ENCODE peak calls at places on chromosomes 12 and 14, in five cellular contexts. A is RWPE1, T is dorsolateral prefrontal cortex, R is transverse colon, M is GM12878. I is an unnamed sample.

GRCh38 chr14:50647753-50648152 is 20.4 kb downstream of the SAV1 start:
- DNase-seq in M (no peak), T (no peak), R (no peak), A (no peak), I (no peak)

GRCh38 chr14:95515080-95515489 is 1.4 kb downstream of the SYNE3 start:
- DNase-seq in T (no peak), A (no peak), R (no peak), M (no peak), I (no peak)

GRCh38 chr12:116179384-116179783 is 98.1 kb downstream of the MED13L start:
- DNase-seq in R (no peak), M (no peak), A (no peak), T (no peak), I (no peak)

GRCh38 chr12:15899282-15899870 is 11.8 kb upstream of the DERA start:
- DNase-seq in A (peak), T (no peak), R (no peak), M (no peak), I (no peak)

GRCh38 chr12:32502693-32503510 is 103.5 kb downstream of the FGD4 start:
- DNase-seq in M (no peak), T (no peak), R (no peak), A (no peak), I (no peak)

GRCh38 chr14:66206554-66206953 is 279.6 kb upstream of the CCDC196 start:
- DNase-seq in T (no peak), R (no peak), M (no peak), A (no peak), I (no peak)

GRCh38 chr14:74468513-74468912 is 24.6 kb downstream of the NPC2 start:
- DNase-seq in T (no peak), M (no peak), A (no peak), R (no peak), I (no peak)

GRCh38 chr12:55830601-55831406 is 1.4 kb upstream of the DNAJC14 start:
- DNase-seq in T (peak), M (no peak), A (peak), R (peak), I (peak)

GRCh38 chr12:96878704-96879103 is 28.4 kb upstream of the NEDD1 start:
- DNase-seq in R (no peak), T (no peak), A (no peak), M (no peak), I (no peak)

GRCh38 chr12:130031571-130032189 is 127.9 kb upstream of the TMEM132D start:
- DNase-seq in A (peak), T (no peak), M (no peak), R (peak), I (no peak)

GRCh38 chr12:17511369-17511768 is 578.6 kb downstream of the RERGL start:
- DNase-seq in A (peak), R (no peak), M (no peak), T (no peak), I (no peak)

GRCh38 chr14:20613094-20614037 is 22.2 kb upstream of the RNASE12 start:
- DNase-seq in R (peak), T (peak), A (peak), M (peak), I (no peak)

GRCh38 chr12:123532808-123533649 is 490 bp downstream of the RILPL1 start:
- DNase-seq in A (no peak), T (no peak), R (peak), M (no peak), I (no peak)

GRCh38 chr12:112837629-112838191 is 46.2 kb downstream of the RPH3A start:
- DNase-seq in R (no peak), T (no peak), A (peak), M (no peak), I (no peak)

GRCh38 chr12:50257226-50258166 is 25.8 kb downstream of the LIMA1 start:
- DNase-seq in A (no peak), R (no peak), M (no peak), T (no peak), I (no peak)

GRCh38 chr12:129844662-129845061 is 59.2 kb downstream of the TMEM132D start:
- DNase-seq in M (no peak), R (no peak), T (no peak), A (no peak), I (no peak)

GRCh38 chr12:5779401-5779800 is 165.7 kb downstream of the ANO2 start:
- DNase-seq in R (no peak), T (no peak), M (no peak), A (no peak), I (no peak)

DNA sequence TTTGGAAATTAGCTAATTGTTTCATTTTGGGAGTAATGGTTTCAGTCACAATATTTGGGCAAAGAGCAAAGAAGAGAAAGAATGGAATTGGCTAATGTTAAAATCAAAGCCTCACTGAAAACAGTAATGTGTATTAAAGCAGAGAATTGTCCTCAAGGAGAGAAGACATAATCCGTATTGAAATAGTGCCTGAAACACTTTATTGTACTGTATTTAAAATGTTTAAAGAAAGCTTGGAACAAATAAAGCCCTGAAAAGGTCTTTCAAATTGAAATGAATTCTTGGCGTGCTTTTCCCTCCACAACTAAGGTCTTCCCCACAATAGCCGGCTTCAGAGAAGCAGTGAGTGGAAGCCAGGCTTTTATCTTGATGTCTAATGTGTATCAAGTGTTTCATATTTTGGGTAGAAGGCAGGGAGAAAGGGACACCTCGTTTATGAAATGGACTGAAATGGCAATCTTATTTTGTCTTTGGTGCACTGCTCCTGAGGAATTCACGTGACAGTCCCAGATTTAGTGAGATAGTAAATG is 212.9 kb upstream of the CRY1 start:
- DNase-seq in R (no peak), M (no peak), T (no peak), A (no peak), I (no peak)
- TF ChIP-seq CTCF in R (no peak), M (no peak), T (no peak), A (no peak), I (no peak)

GRCh38 chr14:39469094-39469710 is 37.0 kb upstream of the FBXO33 start:
- DNase-seq in R (peak), T (no peak), M (no peak), A (no peak), I (no peak)

GRCh38 chr14:39472078-39472477 is 39.8 kb upstream of the FBXO33 start:
- DNase-seq in M (no peak), T (no peak), A (no peak), R (no peak), I (no peak)

DNA sequence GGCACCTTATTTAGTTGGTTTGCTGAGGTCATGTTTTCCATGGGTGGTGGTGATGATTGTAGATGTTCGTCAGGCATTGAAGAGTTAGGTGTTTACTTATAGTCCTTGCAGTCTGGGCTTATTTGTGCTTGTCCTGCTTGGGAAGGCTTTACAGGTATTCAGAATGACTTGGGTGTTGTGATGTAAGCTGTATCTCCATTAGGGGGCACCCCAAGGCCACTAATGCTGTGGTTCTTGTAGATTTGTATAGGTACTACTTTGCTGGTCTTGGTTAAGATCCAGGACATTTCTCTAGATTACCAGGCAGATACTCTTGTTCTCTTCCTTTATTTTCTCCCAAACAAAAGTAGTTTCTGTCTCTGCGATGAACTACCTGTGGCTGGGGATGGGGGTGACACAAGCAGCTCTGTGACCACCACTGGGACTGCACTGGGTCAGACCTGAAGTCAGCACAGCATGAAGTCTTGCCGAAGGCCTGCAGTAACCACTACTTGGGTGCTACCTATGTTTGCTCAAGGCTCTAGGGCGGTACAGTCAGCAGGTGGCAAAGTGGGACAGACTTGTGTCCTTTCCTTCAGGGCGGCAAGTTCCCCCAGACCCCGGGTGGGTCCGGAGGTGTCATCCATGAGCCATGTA is 35.8 kb upstream of the FBXO33 start:
- DNase-seq in A (no peak), T (no peak), R (no peak), M (no peak), I (no peak)
- TF ChIP-seq CTCF in A (no peak), T (no peak), R (no peak), M (peak), I (peak)

GRCh38 chr14:57485635-57486034 is 8.0 kb downstream of the CCDC198 start:
- DNase-seq in M (no peak), T (no peak), R (no peak), A (no peak), I (no peak)

GRCh38 chr14:57492859-57493258 is 798 bp downstream of the CCDC198 start:
- DNase-seq in A (peak), R (no peak), T (no peak), M (no peak), I (no peak)

GRCh38 chr14:57487771-57488170 is 5.9 kb downstream of the CCDC198 start:
- DNase-seq in T (no peak), R (no peak), M (no peak), A (no peak), I (no peak)

GRCh38 chr14:57486767-57487379 is 6.8 kb downstream of the CCDC198 start:
- DNase-seq in R (no peak), M (no peak), A (peak), T (no peak), I (peak)
- TF ChIP-seq CTCF in R (peak), M (peak), A (peak), T (peak), I (peak)

GRCh38 chr12:47802312-47802711 is 17.4 kb downstream of the HDAC7 start:
- DNase-seq in A (no peak), M (no peak), T (no peak), R (no peak), I (no peak)
- TF ChIP-seq CTCF in A (no peak), M (peak), T (no peak), R (no peak), I (no peak)

GRCh38 chr14:46488374-46488773 is 163.2 kb downstream of the RPL10L start:
- DNase-seq in A (peak), M (no peak), R (no peak), T (no peak), I (no peak)

GRCh38 chr14:46487582-46488350 is 163.8 kb downstream of the RPL10L start:
- DNase-seq in A (no peak), M (no peak), R (no peak), T (no peak), I (no peak)

DNA sequence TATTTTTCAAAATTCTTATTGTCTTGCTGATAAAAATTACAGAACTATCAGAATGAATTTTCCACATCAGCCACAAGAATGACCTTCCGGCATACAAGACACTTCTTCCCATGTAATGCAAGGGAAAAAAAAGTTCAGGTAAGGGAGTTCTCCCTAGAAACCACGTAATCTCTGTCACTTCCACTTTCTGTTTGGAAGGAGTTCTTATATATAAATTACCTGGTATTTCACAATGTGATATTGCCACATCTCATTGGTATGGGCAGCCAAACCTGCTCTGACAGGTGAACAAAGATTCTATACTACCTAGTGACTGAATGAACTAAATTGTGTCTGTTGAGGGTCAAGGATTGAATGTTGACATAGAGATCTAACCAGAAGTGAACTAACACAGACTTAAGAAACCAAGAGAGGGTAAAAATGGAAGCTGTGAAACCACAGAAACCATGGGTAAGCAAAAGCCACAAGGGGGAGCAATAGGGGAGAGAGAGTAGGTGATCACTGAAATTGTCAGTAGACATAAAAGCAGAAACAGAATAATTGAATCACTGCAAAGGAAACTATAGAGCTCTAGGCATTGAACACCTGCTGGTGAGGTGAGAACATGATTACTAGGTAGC is 161.3 kb downstream of the RPL10L start:
- DNase-seq in T (no peak), R (no peak), M (peak), A (peak), I (no peak)
- TF ChIP-seq CTCF in T (no peak), R (peak), M (peak), A (no peak), I (peak)

DNA sequence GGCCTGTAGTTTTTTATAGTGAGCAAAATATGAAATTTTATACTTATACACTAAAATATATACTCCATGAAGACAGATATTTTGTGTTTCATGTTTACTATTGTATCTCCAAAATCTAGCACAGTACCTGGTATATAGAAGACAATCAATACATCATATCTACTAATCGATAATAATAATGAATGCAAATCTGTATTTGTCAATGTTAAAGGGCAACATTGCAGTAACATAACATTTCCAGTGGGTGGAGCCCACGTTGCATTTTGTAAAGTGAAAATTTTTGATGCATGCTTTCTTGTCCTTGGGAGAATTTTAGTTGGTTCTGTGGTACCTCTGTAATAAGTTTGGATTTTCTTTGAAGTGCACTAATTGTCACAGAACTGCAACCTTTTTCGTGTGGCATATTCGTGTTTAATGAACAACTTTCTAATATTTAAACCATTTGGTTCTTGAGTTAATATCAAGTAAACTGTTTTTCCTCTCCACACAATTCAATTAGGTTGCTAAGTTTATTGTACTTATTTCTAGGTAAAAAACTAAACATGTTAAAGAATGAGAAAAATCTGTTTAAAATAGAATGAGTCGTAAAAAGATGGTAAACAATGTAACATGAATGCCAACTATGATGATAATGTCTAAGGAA is 47.4 kb downstream of the AVPR1A start:
- DNase-seq in M (no peak), A (peak), T (no peak), R (no peak), I (no peak)
- TF ChIP-seq CTCF in M (peak), A (peak), T (peak), R (peak), I (peak)

GRCh38 chr12:122199484-122200355 is 3.8 kb upstream of the B3GNT4 start:
- DNase-seq in A (no peak), M (no peak), R (no peak), T (peak), I (no peak)

GRCh38 chr12:122201381-122201780 is 2.1 kb upstream of the B3GNT4 start:
- DNase-seq in R (no peak), M (no peak), A (no peak), T (no peak), I (no peak)

GRCh38 chr12:122202017-122202416 is 1.5 kb upstream of the B3GNT4 start:
- DNase-seq in M (no peak), A (no peak), T (no peak), R (no peak), I (no peak)

GRCh38 chr12:122203301-122203967 is at the start of gene B3GNT4:
- DNase-seq in A (peak), R (peak), M (no peak), T (peak), I (peak)

GRCh38 chr12:122200541-122201175 is 2.9 kb upstream of the B3GNT4 start:
- DNase-seq in M (no peak), T (peak), R (no peak), A (no peak), I (no peak)
- TF ChIP-seq CTCF in M (no peak), T (no peak), R (no peak), A (no peak), I (no peak)

GRCh38 chr12:67459173-67459572 is 189.4 kb upstream of the DYRK2 start:
- DNase-seq in R (no peak), M (no peak), A (no peak), T (no peak), I (no peak)

GRCh38 chr12:67456281-67456918 is 187.2 kb downstream of the CAND1 start:
- DNase-seq in M (no peak), R (no peak), T (no peak), A (peak), I (no peak)

GRCh38 chr12:67459578-67459977 is 189.0 kb upstream of the DYRK2 start:
- DNase-seq in R (no peak), T (no peak), M (no peak), A (no peak), I (no peak)

GRCh38 chr12:67457136-67457535 is 188.0 kb downstream of the CAND1 start:
- DNase-seq in T (no peak), A (no peak), M (no peak), R (no peak), I (no peak)

GRCh38 chr12:67457799-67458680 is 188.9 kb downstream of the CAND1 start:
- DNase-seq in A (no peak), T (no peak), M (no peak), R (no peak), I (no peak)
- TF ChIP-seq CTCF in A (no peak), T (peak), M (peak), R (peak), I (no peak)

GRCh38 chr14:104651876-104652260 is 37.5 kb upstream of the INF2 start:
- DNase-seq in R (no peak), T (no peak), M (no peak), A (no peak), I (no peak)
- TF ChIP-seq CTCF in R (no peak), T (no peak), M (no peak), A (no peak), I (no peak)

DNA sequence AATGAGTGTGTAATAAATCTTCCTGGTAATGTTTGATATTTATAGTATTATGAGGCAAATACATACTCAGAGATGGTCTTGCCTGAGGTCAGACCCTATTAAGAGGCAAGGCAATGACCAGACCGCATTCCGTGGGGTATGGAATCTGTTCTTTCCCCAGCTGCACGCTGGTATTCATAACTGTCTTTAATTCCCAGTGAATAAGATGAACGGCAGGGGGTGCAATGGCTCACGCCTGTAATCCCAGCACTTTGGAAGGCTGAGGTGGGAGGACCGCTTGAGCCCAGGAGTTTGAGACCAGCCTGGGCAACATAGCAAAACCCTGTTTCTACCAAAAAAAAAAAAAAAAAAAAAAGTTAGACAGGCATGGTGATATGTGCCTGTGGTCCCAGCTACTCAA is 44.6 kb downstream of the ERO1A start:
- DNase-seq in T (no peak), M (no peak), A (no peak), R (no peak), I (no peak)
- TF ChIP-seq CTCF in T (no peak), M (no peak), A (no peak), R (no peak), I (peak)